ENCODE peak calls at places on chromosomes 12 and 14, in five cellular contexts. C is GM20000, T is cardiac fibroblast, W is heart right ventricle, D is Calu3. K is an unnamed sample.

GRCh38 chr12:93990832-93991748 is 157.3 kb upstream of the PLXNC1 start:
- DNase-seq in C (no peak), T (peak), W (peak), D (no peak), K (no peak)

GRCh38 chr14:92960706-92961566 is 38.0 kb downstream of the CHGA start:
- DNase-seq in C (no peak), T (peak), W (no peak), D (peak), K (no peak)

GRCh38 chr14:75519826-75520692 is 2.2 kb upstream of the BATF start:
- DNase-seq in C (no peak), T (no peak), W (no peak), D (no peak), K (no peak)

GRCh38 chr12:32115404-32116104 is 8.9 kb downstream of the BICD1 start:
- DNase-seq in C (no peak), T (peak), W (peak), D (peak), K (no peak)

GRCh38 chr12:6057693-6058092 is 66.8 kb downstream of the VWF start:
- DNase-seq in C (no peak), T (no peak), W (peak), D (no peak), K (no peak)

GRCh38 chr14:33357225-33358010 is 418.7 kb downstream of the NPAS3 start:
- DNase-seq in C (no peak), T (peak), W (no peak), D (no peak), K (no peak)

GRCh38 chr14:60565211-60565610 is 56.3 kb downstream of the SIX6 start:
- DNase-seq in C (no peak), T (peak), W (no peak), D (no peak), K (no peak)

GRCh38 chr14:90056821-90057220 is 5.0 kb upstream of the KCNK13 start:
- DNase-seq in C (no peak), T (no peak), W (no peak), D (no peak), K (no peak)

GRCh38 chr12:101737476-101737875 is 1.8 kb downstream of the SYCP3 start:
- DNase-seq in C (no peak), T (no peak), W (no peak), D (no peak), K (no peak)

GRCh38 chr12:32671930-32672785 is 6.9 kb upstream of the DNM1L start:
- DNase-seq in C (peak), T (peak), W (peak), D (peak), K (no peak)

GRCh38 chr12:115569694-115570093 is 707.8 kb downstream of the MED13L start:
- DNase-seq in C (no peak), T (no peak), W (no peak), D (no peak), K (no peak)

GRCh38 chr12:117724545-117724944 is 244.2 kb downstream of the KSR2 start:
- DNase-seq in C (no peak), T (no peak), W (no peak), D (no peak), K (no peak)

GRCh38 chr14:30874120-30874998 is at the start of gene COCH:
- DNase-seq in C (peak), T (no peak), W (peak), D (peak), K (peak)
- TF ChIP-seq CTCF in C (peak), T (no peak), W (no peak), D (peak), K (peak)

GRCh38 chr12:72133497-72134055 is 138.6 kb upstream of the TRHDE start:
- DNase-seq in C (no peak), T (no peak), W (no peak), D (no peak), K (no peak)
- TF ChIP-seq CTCF in C (no peak), T (no peak), W (no peak), D (no peak), K (no peak)

GRCh38 chr14:64541261-64541970 is 875 bp downstream of the HSPA2 start:
- DNase-seq in C (no peak), T (no peak), W (peak), D (no peak), K (no peak)
- TF ChIP-seq CTCF in C (no peak), T (no peak), W (no peak), D (no peak), K (no peak)

GRCh38 chr14:99037777-99038176 is 234.2 kb downstream of the BCL11B start:
- DNase-seq in C (no peak), T (no peak), W (no peak), D (no peak), K (no peak)
- TF ChIP-seq CTCF in C (no peak), T (no peak), W (no peak), D (no peak), K (no peak)

K was measured in natural killer cell.